ENCODE peak calls at places on chromosome 20, in nine cellular contexts. M is AG09309; U is thyroid gland; V is fibroblast of pulmonary artery; F is CD8-positive, alpha-beta T cell; L is CD4-positive, alpha-beta T cell; I is A549; O is fibroblast of mammary gland; E is GM12864. J is an unnamed sample.
A peak's percentile ranks its signal among the peaks of the same experiment; 100 is the strongest.

GRCh38 chr20:297925-298754 is 770 bp downstream of the ZCCHC3 start:
- DNase-seq in M (no peak), U (peak; percentile 90), V (peak; percentile 72), F (peak; percentile 65), L (peak; percentile 14), I (peak; percentile 83), O (peak; percentile 74), E (no peak), J (peak; percentile 52)

GRCh38 chr20:709421-709820 is 33.8 kb upstream of the SCRT2 start:
- DNase-seq in M (no peak), U (peak; percentile 62), V (peak; percentile 10), F (no peak), L (no peak), I (no peak), O (peak; percentile 2), E (no peak), J (no peak)

GRCh38 chr20:31870703-31871601 is 518 bp downstream of the TTLL9 start:
- DNase-seq in M (no peak), U (peak; percentile 43), V (no peak), F (no peak), L (no peak), I (no peak), O (no peak), E (no peak), J (no peak)

GRCh38 chr20:43188861-43189613 is 669 bp downstream of the PTPRT start:
- DNase-seq in M (no peak), U (no peak), V (no peak), F (no peak), L (no peak), I (no peak), O (no peak), E (no peak), J (no peak)

GRCh38 chr20:6519556-6519955 is 247.9 kb upstream of the BMP2 start:
- DNase-seq in M (no peak), U (no peak), V (peak; percentile 69), F (no peak), L (no peak), I (no peak), O (peak; percentile 75), E (no peak), J (no peak)

GRCh38 chr20:57810511-57811372 is 100.9 kb upstream of the PMEPA1 start:
- DNase-seq in M (no peak), U (no peak), V (no peak), F (no peak), L (no peak), I (peak; percentile 60), O (no peak), E (no peak), J (no peak)

GRCh38 chr20:56449459-56449858 is 19.0 kb upstream of the RTF2 start:
- DNase-seq in M (no peak), U (no peak), V (no peak), F (no peak), L (no peak), I (no peak), O (no peak), E (no peak), J (no peak)

GRCh38 chr20:23533161-23533560 is 35.1 kb downstream of the CST9L start:
- DNase-seq in M (no peak), U (no peak), V (no peak), F (no peak), L (no peak), I (no peak), O (no peak), E (no peak), J (no peak)

GRCh38 chr20:13778827-13779226 is 5.9 kb downstream of the ESF1 start:
- DNase-seq in M (no peak), U (no peak), V (no peak), F (no peak), L (no peak), I (no peak), O (no peak), E (peak; percentile 18), J (no peak)

GRCh38 chr20:41551011-41551705 is 67.0 kb downstream of the CHD6 start:
- DNase-seq in M (no peak), U (no peak), V (no peak), F (no peak), L (no peak), I (no peak), O (no peak), E (no peak), J (peak; percentile 22)

GRCh38 chr20:925516-925915 is 9.4 kb upstream of the ANGPT4 start:
- DNase-seq in M (no peak), U (peak; percentile 56), V (no peak), F (no peak), L (no peak), I (no peak), O (no peak), E (no peak), J (no peak)

GRCh38 chr20:19888269-19888669 is 128.9 kb upstream of the NAA20 start:
- DNase-seq in M (no peak), U (peak; percentile 67), V (peak; percentile 18), F (no peak), L (no peak), I (no peak), O (no peak), E (no peak), J (no peak)

DNA sequence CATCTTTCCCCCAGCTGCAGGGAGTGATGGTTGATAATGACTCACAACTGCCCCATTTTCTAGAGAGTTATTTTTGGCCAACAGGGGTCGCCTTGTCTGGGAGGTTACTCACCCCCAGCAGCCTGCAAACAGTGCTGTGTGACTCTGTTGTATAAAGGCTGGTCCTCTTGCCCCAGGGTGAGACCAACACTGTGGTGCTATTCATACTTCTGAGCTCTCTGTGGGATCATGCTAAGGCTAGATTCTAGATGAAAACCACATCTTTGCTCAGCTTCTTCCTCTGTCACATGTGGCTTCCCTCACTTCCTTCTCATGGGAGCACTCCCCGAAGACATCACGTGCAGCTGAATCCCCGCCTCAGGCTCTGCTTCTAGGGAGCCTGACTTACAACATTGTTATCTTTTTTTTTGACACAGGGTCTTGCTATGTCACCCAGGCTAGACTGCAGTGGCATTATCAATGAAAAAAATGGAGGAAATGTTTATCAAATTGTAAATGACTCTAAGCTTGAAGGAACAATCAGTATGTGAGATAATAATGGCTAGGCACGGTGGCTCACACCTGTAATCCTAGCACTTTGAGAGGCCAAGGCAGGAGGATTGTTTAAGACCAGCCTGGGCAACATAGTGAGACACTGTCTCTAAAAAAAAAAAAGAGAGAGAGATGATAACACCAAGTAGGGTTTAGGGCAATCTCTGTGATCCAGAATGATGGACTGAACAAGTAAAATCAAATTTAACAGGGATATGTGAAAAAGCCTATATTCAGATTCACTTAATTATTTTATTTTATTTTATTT is 55.7 kb upstream of the SLC23A2 start:
- DNase-seq in M (no peak), U (no peak), V (peak; percentile 40), F (peak; percentile 80), L (peak; percentile 75), I (peak; percentile 64), O (peak; percentile 54), E (no peak), J (peak; percentile 64)
- TF ChIP-seq CTCF in M (peak; percentile 54), U (no peak), V (peak; percentile 47), F (peak; percentile 40), L (peak; percentile 52), I (peak; percentile 62), O (peak; percentile 49), E (peak; percentile 68), J (peak; percentile 33)

DNA sequence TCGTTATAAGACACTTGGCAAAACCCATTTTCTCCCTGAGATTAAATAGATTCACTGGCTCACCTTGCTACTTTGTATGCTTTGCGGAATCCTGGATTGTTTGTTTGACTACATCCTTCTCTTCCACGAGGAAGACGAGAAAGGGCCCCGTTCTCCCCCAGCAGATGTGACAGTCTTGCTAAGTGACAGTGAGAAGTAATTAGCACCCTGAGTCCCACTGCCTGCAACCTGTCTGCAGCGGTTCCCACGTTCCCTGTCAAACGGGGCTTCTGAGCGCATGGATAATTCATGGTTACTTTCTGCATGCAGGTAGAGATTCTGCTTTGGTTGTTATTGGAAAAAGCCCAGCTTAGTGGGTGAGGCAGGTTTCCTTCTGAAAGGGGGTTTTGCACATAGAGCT is 163.7 kb downstream of the CDH26 start:
- DNase-seq in M (no peak), U (no peak), V (no peak), F (no peak), L (no peak), I (no peak), O (no peak), E (no peak), J (no peak)
- TF ChIP-seq CTCF in M (no peak), U (no peak), V (no peak), F (no peak), L (no peak), I (no peak), O (no peak), E (no peak), J (no peak)

DNA sequence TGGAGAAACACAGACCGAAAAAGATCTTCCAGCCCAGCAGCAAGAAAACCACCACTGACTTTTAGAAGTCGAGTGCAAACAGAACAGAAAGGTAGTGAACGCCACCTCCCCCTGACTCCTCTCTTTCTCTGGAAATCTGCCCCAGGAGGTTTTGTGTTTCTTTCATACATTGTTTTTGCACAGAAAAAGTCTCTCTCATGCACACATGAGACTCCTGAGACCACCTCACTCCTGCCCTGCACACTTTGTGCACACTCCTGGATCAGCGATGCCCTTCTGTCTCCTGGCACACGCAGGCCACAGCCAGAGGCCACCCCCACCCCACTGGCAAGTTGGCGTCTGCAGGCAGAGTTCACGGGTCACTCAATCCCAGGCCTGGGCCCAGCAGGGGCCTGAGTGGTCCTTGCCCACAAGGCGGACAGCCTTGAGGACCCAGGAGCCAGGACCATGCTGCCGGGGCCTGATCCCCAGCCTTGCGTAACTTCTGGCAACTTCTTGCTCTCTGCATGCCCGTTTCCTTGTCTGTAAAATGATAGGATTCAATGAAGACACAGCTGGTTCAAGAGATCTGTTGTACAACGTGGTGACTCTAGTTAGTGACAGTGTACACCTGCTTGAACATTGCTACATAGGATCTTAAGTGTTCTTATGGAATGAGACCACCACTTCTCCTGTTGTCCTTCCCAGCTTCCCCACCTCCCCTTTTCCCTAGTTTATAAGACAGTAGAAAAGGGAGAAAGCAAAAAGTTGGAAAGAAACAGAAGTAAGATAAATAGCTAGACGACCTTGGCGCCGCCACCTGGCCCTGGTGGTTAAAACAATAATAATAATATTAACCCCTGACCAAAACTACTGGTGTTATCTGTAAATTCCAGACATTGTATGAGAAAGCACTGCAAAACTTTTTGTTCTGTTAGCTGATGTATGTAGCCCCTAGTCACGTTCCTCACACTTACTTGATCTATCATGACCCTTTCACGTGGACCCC is 30.2 kb upstream of the CST7 start:
- DNase-seq in M (no peak), U (peak; percentile 14), V (no peak), F (peak; percentile 31), L (no peak), I (no peak), O (no peak), E (no peak), J (no peak)
- TF ChIP-seq CTCF in M (no peak), U (no peak), V (no peak), F (no peak), L (no peak), I (no peak), O (no peak), E (no peak), J (no peak)

GRCh38 chr20:36571564-36572504 is 1.6 kb upstream of the TGIF2 start:
- DNase-seq in M (no peak), U (no peak), V (no peak), F (peak; percentile 52), L (no peak), I (no peak), O (no peak), E (no peak), J (peak; percentile 13)
- TF ChIP-seq CTCF in M (no peak), U (no peak), V (no peak), F (no peak), L (no peak), I (no peak), O (no peak), E (no peak), J (no peak)

GRCh38 chr20:38926142-38926933 is at the start of gene FAM83D:
- DNase-seq in M (peak; percentile 84), U (peak; percentile 93), V (peak; percentile 98), F (peak; percentile 91), L (peak; percentile 85), I (peak; percentile 99), O (peak; percentile 98), E (peak; percentile 95), J (peak; percentile 100)
- TF ChIP-seq CTCF in M (no peak), U (no peak), V (no peak), F (no peak), L (peak; percentile 43), I (no peak), O (no peak), E (no peak), J (no peak)

J was measured in GM10248.